ENCODE peak calls at places on chromosomes 1 and 21, in four cellular contexts. F, Z, K and I are unnamed samples.

GRCh38 chr1:166944186-166944967 is 31.0 kb downstream of the ILDR2 start:
- DNase-seq in F (peak), Z (no peak), K (no peak), I (no peak)

GRCh38 chr1:90067194-90067593 is 72.3 kb downstream of the ZNF326 start:
- DNase-seq in F (no peak), Z (no peak), K (no peak), I (no peak)

GRCh38 chr1:198892065-198892464 is 253.2 kb downstream of the PTPRC start:
- DNase-seq in F (peak), Z (peak), K (no peak), I (no peak)

GRCh38 chr21:36589352-36589971 is 109.5 kb upstream of the SIM2 start:
- DNase-seq in F (peak), Z (no peak), K (no peak), I (no peak)

GRCh38 chr1:167412920-167413319 is 105.4 kb downstream of the CD247 start:
- DNase-seq in F (no peak), Z (no peak), K (no peak), I (no peak)

GRCh38 chr1:156704930-156705320 is 458 bp downstream of the CRABP2 start:
- DNase-seq in F (peak), Z (no peak), K (peak), I (no peak)

GRCh38 chr1:59511476-59512465 is 214.9 kb downstream of the FGGY start:
- DNase-seq in F (no peak), Z (no peak), K (no peak), I (no peak)

GRCh38 chr1:58065520-58065919 is 481.0 kb downstream of the OMA1 start:
- DNase-seq in F (no peak), Z (no peak), K (no peak), I (no peak)

GRCh38 chr1:201426395-201427310 is 5.1 kb upstream of the TNNI1 start:
- DNase-seq in F (no peak), Z (no peak), K (no peak), I (no peak)

GRCh38 chr1:212230329-212230728 is 54.9 kb upstream of the PPP2R5A start:
- DNase-seq in F (no peak), Z (no peak), K (no peak), I (no peak)

GRCh38 chr1:207077012-207077411 is 11.6 kb upstream of the C4BPB start:
- DNase-seq in F (no peak), Z (no peak), K (no peak), I (no peak)

GRCh38 chr1:223674119-223674890 is 8.8 kb upstream of the CAPN8 start:
- DNase-seq in F (no peak), Z (no peak), K (no peak), I (no peak)